ENCODE peak calls at places on chromosomes 12 and 14, in six cellular contexts. D, R, A, C, T and Y are unnamed samples. For H3K4me1, the result is how much of the 10 kb centered on the place peaks cover.

GRCh38 chr14:90447720-90448497 is 51.1 kb downstream of the CALM1 start:
- DNase-seq in D (peak), R (no peak), A (no peak), C (no peak), T (peak), Y (no peak)

GRCh38 chr12:119448737-119449136 is 114.2 kb downstream of the CCDC60 start:
- DNase-seq in D (no peak), R (no peak), A (no peak), C (no peak), T (no peak), Y (no peak)

GRCh38 chr14:95319312-95320075 is at the start of gene CLMN:
- DNase-seq in D (peak), R (no peak), A (peak), C (peak), T (peak), Y (peak)

GRCh38 chr14:99007795-99008194 is 264.2 kb downstream of the BCL11B start:
- DNase-seq in D (no peak), R (no peak), A (no peak), C (no peak), T (no peak), Y (no peak)

GRCh38 chr12:116559330-116560080 is at the start of gene MAP1LC3B2:
- DNase-seq in D (peak), R (no peak), A (peak), C (peak), T (no peak), Y (peak)

GRCh38 chr12:89665556-89665955 is 43.1 kb downstream of the ATP2B1 start:
- DNase-seq in D (no peak), R (no peak), A (no peak), C (no peak), T (no peak), Y (no peak)

GRCh38 chr12:27772328-27773049 is 7.5 kb upstream of the KLHL42 start:
- DNase-seq in D (no peak), R (no peak), A (no peak), C (no peak), T (no peak), Y (no peak)

GRCh38 chr14:105617201-105617777 is 90.9 kb downstream of the TMEM121 start:
- DNase-seq in D (no peak), R (no peak), A (no peak), C (no peak), T (no peak), Y (no peak)

GRCh38 chr14:102917056-102917385 is 5.4 kb upstream of the AMN start:
- DNase-seq in D (no peak), R (no peak), A (no peak), C (no peak), T (no peak), Y (no peak)

GRCh38 chr12:14264777-14265176 is 100.7 kb upstream of the ATF7IP start:
- DNase-seq in D (no peak), R (no peak), A (no peak), C (no peak), T (peak), Y (no peak)

GRCh38 chr12:124732275-124733075 is 131.2 kb downstream of the SCARB1 start:
- DNase-seq in D (no peak), R (no peak), A (no peak), C (peak), T (peak), Y (no peak)

GRCh38 chr14:77985235-77985634 is 184.9 kb upstream of the NRXN3 start:
- DNase-seq in D (no peak), R (no peak), A (no peak), C (no peak), T (no peak), Y (peak)

GRCh38 chr12:82688035-82688501 is 1.4 kb downstream of the TMTC2 start:
- DNase-seq in D (no peak), R (no peak), A (no peak), C (no peak), T (no peak), Y (no peak)

GRCh38 chr12:123089631-123090353 is 61.1 kb downstream of the PITPNM2 start:
- DNase-seq in D (peak), R (no peak), A (no peak), C (no peak), T (no peak), Y (peak)

GRCh38 chr12:1474567-1475153 is 119.7 kb downstream of the FBXL14 start:
- DNase-seq in D (no peak), R (no peak), A (no peak), C (no peak), T (peak), Y (peak)

GRCh38 chr12:50985322-50985721 is 33.0 kb downstream of the HIGD1C start:
- DNase-seq in D (no peak), R (no peak), A (no peak), C (no peak), T (no peak), Y (no peak)

GRCh38 chr12:18683603-18684002 is 54.2 kb downstream of the PLCZ1 start:
- DNase-seq in D (peak), R (no peak), A (no peak), C (no peak), T (peak), Y (no peak)

GRCh38 chr12:12925383-12925782 is 26.6 kb downstream of the GPRC5D start:
- DNase-seq in D (no peak), R (no peak), A (no peak), C (no peak), T (no peak), Y (no peak)

GRCh38 chr12:73187765-73188164 is 915.6 kb downstream of the TRHDE start:
- DNase-seq in D (no peak), R (no peak), A (no peak), C (no peak), T (no peak), Y (no peak)

GRCh38 chr12:62190081-62190480 is 70.1 kb upstream of the USP15 start:
- DNase-seq in D (no peak), R (no peak), A (no peak), C (no peak), T (no peak), Y (no peak)

GRCh38 chr12:6272300-6273208 is 37.9 kb upstream of the PLEKHG6 start:
- DNase-seq in D (peak), R (no peak), A (no peak), C (no peak), T (peak), Y (peak)

GRCh38 chr12:8127138-8127537 is 3.7 kb downstream of the CLEC4A start:
- DNase-seq in D (no peak), R (no peak), A (peak), C (no peak), T (peak), Y (no peak)

GRCh38 chr14:101838476-101838875 is 77.0 kb downstream of the PPP2R5C start:
- DNase-seq in D (no peak), R (no peak), A (no peak), C (no peak), T (no peak), Y (no peak)

GRCh38 chr14:39302124-39302810 is 68.6 kb downstream of the MIA2 start:
- DNase-seq in D (no peak), R (no peak), A (no peak), C (no peak), T (no peak), Y (no peak)

GRCh38 chr12:101759396-101760047 is 20.3 kb upstream of the SYCP3 start:
- DNase-seq in D (peak), R (no peak), A (peak), C (no peak), T (peak), Y (peak)

GRCh38 chr12:49200882-49201594 is 12.2 kb upstream of the TUBA1A start:
- DNase-seq in D (peak), R (no peak), A (peak), C (no peak), T (peak), Y (peak)

GRCh38 chr12:113271466-113271852 is 50.2 kb downstream of the TPCN1 start:
- DNase-seq in D (no peak), R (no peak), A (no peak), C (no peak), T (no peak), Y (no peak)

GRCh38 chr12:19002192-19002591 is 127.3 kb upstream of the PLEKHA5 start:
- DNase-seq in D (no peak), R (no peak), A (no peak), C (no peak), T (no peak), Y (no peak)

DNA sequence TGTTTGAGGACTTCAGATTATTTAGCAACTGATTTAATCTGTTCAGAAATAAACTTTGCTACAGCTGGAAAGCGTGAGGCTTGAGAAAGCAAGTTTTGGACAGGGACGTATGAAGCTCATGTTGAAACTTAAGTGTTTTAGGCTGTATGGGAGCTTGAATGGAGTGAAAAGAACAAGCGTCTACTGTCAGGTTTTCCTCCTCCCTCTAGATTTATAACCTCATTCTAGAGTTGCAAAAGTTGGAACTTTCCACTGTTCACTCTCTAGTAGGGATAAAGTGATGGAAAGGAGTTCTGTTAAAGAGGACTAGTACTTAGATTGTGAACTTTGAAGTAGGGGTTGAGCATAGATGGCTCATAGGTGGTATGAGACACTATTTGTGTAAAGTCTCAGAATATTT is 1.1 kb downstream of the PRPF39 start:
- DNase-seq in D (no peak), R (no peak), A (no peak), C (no peak), T (no peak), Y (no peak)
- H3K27ac ChIP-seq in D (peak), R (peak), A (peak), C (no peak), T (no peak), Y (peak)

GRCh38 chr12:107322063-107322462 is 228.7 kb upstream of the CRY1 start:
- DNase-seq in D (no peak), R (no peak), A (peak), C (no peak), T (no peak), Y (no peak)
- H3K4me3 ChIP-seq in D (no peak), R (no peak), A (peak), C (no peak), T (no peak), Y (no peak)

GRCh38 chr12:54193437-54193836 is 4.7 kb upstream of the SMUG1 start:
- DNase-seq in D (no peak), R (no peak), A (no peak), C (no peak), T (no peak), Y (no peak)
- H3K4me1 ChIP-seq in D (under half), R (under half), A (under half), C (under half), T (under half), Y (under half)

DNA sequence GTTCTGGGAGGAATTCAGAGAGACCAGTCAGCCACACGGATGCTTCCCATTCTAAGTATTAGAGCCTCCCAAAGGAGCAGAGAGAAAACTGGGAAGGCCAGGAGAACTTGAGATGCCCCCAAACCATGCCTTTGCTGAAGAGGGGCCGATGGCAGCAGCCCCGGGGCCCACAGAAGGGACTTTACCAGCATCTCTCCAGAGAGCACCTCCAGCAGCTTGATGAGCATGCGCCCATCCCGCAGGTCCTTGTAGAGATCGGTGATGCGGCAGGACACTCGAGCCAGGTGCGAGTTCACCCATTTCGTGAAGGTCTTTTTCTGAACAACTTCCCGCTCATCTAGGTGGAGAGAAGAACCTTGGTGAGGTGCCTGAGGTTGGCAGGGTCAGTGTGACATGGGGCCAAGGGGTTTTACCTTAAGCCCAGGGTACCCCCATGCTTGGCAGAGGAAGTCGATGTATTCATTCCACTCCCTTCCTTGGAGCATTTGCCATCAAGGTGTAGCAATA is 74.9 kb downstream of the SPTB start:
- DNase-seq in D (no peak), R (no peak), A (no peak), C (no peak), T (no peak), Y (no peak)
- H3K27ac ChIP-seq in D (no peak), R (peak), A (no peak), C (no peak), T (no peak), Y (no peak)

DNA sequence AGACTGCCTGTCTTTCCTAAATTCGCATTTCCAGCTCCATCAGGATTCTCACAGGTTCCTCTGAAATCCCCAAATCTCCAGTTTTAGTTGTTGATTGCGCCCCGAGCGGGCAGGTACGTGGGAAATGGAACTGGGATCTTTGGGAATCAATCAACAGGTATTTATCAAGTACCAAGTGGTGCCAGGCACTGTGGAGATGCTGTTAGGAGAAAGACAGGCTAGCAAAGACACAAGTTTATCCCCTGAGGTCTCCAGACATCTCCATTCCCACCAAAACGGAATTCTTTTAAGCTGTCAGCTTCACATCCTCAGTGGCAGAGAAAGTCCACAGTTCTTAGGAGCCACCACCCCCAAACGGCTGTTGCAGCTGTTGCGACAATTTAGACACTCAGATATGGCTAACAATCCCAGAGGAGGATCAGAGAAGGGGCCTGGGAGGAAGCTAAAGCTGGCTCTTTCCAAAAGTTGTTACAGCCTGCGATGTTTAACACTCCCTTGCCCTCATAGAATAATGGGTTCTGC is 1.8 kb upstream of the ATP5MC2 start:
- DNase-seq in D (no peak), R (no peak), A (no peak), C (no peak), T (no peak), Y (peak)
- H3K4me3 ChIP-seq in D (no peak), R (peak), A (no peak), C (peak), T (no peak), Y (peak)

GRCh38 chr14:61573748-61574513 is 121.4 kb upstream of the HIF1A start:
- DNase-seq in D (no peak), R (no peak), A (no peak), C (no peak), T (peak), Y (no peak)
- H3K4me1 ChIP-seq in D (under half), R (under half), A (under half), C (under half), T (under half), Y (half or more)

GRCh38 chr12:9760699-9761406 is at the start of gene CD69:
- DNase-seq in D (no peak), R (no peak), A (peak), C (no peak), T (no peak), Y (no peak)

GRCh38 chr12:9763025-9763424 is 2.3 kb upstream of the CD69 start:
- DNase-seq in D (no peak), R (no peak), A (no peak), C (no peak), T (no peak), Y (no peak)

GRCh38 chr12:9761407-9761736 is 671 bp upstream of the CD69 start:
- DNase-seq in D (no peak), R (no peak), A (peak), C (no peak), T (no peak), Y (no peak)

GRCh38 chr12:9759680-9760592 is 765 bp downstream of the CD69 start:
- DNase-seq in D (no peak), R (no peak), A (peak), C (no peak), T (no peak), Y (no peak)

DNA sequence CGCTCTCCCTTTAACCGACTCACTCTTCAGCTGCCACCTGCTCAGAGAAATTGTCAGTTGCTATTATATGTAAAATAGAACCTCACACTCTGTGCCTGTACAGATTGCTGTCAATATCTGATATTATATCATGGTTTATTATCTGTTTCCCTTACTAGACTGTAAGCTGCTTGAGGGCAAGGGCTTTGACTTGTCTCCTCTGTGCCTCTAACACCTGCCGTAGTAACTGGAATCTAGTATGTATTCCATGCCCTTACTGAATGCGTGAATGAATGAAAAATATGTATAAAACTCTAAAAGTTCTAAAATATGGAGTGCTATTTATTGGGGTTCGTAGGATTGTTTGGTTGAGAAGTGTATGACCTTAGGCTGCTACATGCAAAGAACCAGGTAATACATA is 1.7 kb upstream of the CD69 start:
- DNase-seq in D (no peak), R (no peak), A (no peak), C (no peak), T (no peak), Y (no peak)
- H3K27ac ChIP-seq in D (peak), R (no peak), A (peak), C (no peak), T (no peak), Y (no peak)

DNA sequence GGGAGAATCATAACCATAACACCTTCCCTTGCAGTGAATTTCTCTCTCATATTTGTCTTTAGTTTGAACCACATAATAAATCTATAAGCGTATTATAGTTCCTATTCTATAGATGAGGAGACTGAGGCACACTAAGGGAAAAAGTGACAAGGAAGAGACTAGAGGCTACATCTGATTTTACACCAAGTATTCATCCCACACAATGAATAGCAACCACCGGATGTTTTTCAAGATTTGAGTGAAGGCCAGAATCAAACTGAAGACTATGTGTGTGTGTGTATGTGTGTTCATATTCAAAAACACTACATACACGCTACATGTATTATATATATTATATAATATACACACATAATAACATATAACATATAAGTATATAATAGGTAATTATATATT is 4.7 kb downstream of the ASB2 start:
- DNase-seq in D (no peak), R (no peak), A (no peak), C (no peak), T (no peak), Y (no peak)
- H3K4me3 ChIP-seq in D (no peak), R (peak), A (peak), C (no peak), T (no peak), Y (no peak)

GRCh38 chr12:118213452-118213851 is 77.5 kb downstream of the PEBP1 start:
- DNase-seq in D (no peak), R (no peak), A (no peak), C (no peak), T (no peak), Y (no peak)
- H3K4me1 ChIP-seq in D (under half), R (under half), A (under half), C (under half), T (under half), Y (under half)